ENCODE peak calls at places on chromosome 15, in nine cellular contexts. O is heart left ventricle, Q is breast epithelium, M is cardiac muscle cell, B is epithelial cell of proximal tubule, P is K562, U is fibroblast of mammary gland, X is fibroblast of villous mesenchyme, H is suprapubic skin. I is an unnamed sample.

GRCh38 chr15:32705450-32705849 is 12.4 kb upstream of the GREM1 start:
- DNase-seq in U (peak; percentile 72), Q (no peak), M (no peak), X (no peak), P (no peak), H (no peak), O (no peak), B (no peak), I (no peak)

GRCh38 chr15:52960283-52960682 is 170.1 kb upstream of the ONECUT1 start:
- DNase-seq in H (no peak), O (no peak), Q (no peak), B (no peak), M (no peak), P (no peak), X (no peak), U (no peak), I (no peak)

GRCh38 chr15:46961795-46962194 is 755.5 kb upstream of the SEMA6D start:
- DNase-seq in H (no peak), U (no peak), P (no peak), B (no peak), Q (no peak), O (no peak), X (peak; percentile 16), M (peak; percentile 56), I (no peak)

GRCh38 chr15:73902121-73903020 is 23.9 kb upstream of the LOXL1 start:
- DNase-seq in M (no peak), Q (no peak), O (peak; percentile 2), X (no peak), B (no peak), P (no peak), H (peak; percentile 46), U (no peak), I (no peak)

GRCh38 chr15:57698243-57698642 is 8.3 kb upstream of the POLR2M start:
- DNase-seq in X (no peak), M (no peak), O (no peak), Q (no peak), H (no peak), U (no peak), B (no peak), P (no peak), I (no peak)

GRCh38 chr15:66854012-66854965 is 152.3 kb downstream of the SMAD6 start:
- DNase-seq in M (no peak), O (no peak), U (no peak), H (no peak), Q (no peak), X (peak; percentile 49), B (no peak), P (no peak), I (no peak)

GRCh38 chr15:45435124-45435903 is 57.0 kb upstream of the GATM start:
- DNase-seq in M (no peak), X (no peak), Q (no peak), H (no peak), U (no peak), B (no peak), O (no peak), P (no peak), I (no peak)

GRCh38 chr15:58951388-58952060 is 18.0 kb upstream of the SLTM start:
- DNase-seq in X (peak; percentile 47), B (no peak), H (no peak), O (no peak), P (no peak), M (no peak), Q (no peak), U (peak; percentile 91), I (peak; percentile 88)

GRCh38 chr15:57343526-57343925 is 32.8 kb upstream of the CGNL1 start:
- DNase-seq in X (no peak), U (no peak), B (no peak), P (no peak), O (no peak), H (no peak), Q (no peak), M (no peak), I (no peak)

GRCh38 chr15:57914350-57915055 is 151.0 kb downstream of the ALDH1A2 start:
- DNase-seq in U (no peak), O (no peak), P (no peak), H (no peak), Q (no peak), B (no peak), X (peak; percentile 40), M (no peak), I (no peak)

GRCh38 chr15:41622901-41623300 is 37.3 kb upstream of the MGA start:
- DNase-seq in H (no peak), U (no peak), B (no peak), M (no peak), P (no peak), O (no peak), Q (no peak), X (peak; percentile 66), I (peak; percentile 73)

GRCh38 chr15:41892621-41893421 is 1.0 kb downstream of the SPTBN5 start:
- DNase-seq in P (no peak), O (peak; percentile 91), M (no peak), H (peak; percentile 66), X (no peak), B (no peak), U (no peak), Q (peak; percentile 87), I (no peak)

GRCh38 chr15:31225356-31225955 is 101.2 kb upstream of the KLF13 start:
- DNase-seq in U (no peak), M (no peak), O (no peak), P (no peak), H (no peak), Q (no peak), X (no peak), B (no peak), I (no peak)

GRCh38 chr15:61033938-61034792 is 194.9 kb downstream of the RORA start:
- DNase-seq in O (no peak), M (no peak), U (no peak), P (no peak), B (no peak), H (no peak), Q (no peak), X (no peak), I (peak; percentile 22)

GRCh38 chr15:80641384-80641783 is 53.7 kb upstream of the ABHD17C start:
- DNase-seq in U (no peak), H (no peak), O (no peak), M (no peak), Q (no peak), P (no peak), X (peak; percentile 83), B (no peak), I (no peak)

GRCh38 chr15:60454824-60455223 is 24.1 kb downstream of the ICE2 start:
- DNase-seq in U (no peak), M (no peak), P (no peak), H (no peak), B (no peak), O (no peak), X (no peak), Q (no peak), I (no peak)

GRCh38 chr15:94526071-94526689 is 294.8 kb downstream of the MCTP2 start:
- DNase-seq in P (peak; percentile 14), Q (no peak), M (peak; percentile 32), U (no peak), X (peak; percentile 3), O (no peak), H (no peak), B (no peak), I (no peak)

DNA sequence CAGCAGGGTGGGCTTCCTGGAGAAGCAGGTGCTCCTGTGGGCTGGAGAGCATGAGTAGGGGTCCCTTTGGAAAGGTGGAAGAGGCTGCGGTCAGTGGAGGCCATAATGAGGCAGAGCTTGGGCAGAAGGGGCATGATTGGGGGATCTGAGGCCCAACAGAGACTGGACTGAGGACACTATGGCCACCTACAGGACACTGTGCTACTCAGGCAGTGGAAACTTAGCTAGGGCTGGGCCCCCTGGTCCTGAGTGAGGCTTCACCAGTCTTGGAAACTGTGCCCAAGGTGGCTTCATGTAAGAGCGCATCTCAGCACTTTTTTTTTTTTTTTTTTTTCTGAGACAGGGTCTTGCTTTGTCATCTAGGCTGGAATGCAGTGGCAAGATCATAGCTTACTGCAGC is 6.3 kb upstream of the COMMD4 start:
- DNase-seq in Q (no peak), P (no peak), X (no peak), H (no peak), B (no peak), O (no peak), M (no peak), U (no peak), I (no peak)
- TF ChIP-seq CTCF in Q (no peak), P (no peak), X (no peak), H (no peak), B (no peak), O (no peak), M (no peak), U (no peak), I (no peak)

DNA sequence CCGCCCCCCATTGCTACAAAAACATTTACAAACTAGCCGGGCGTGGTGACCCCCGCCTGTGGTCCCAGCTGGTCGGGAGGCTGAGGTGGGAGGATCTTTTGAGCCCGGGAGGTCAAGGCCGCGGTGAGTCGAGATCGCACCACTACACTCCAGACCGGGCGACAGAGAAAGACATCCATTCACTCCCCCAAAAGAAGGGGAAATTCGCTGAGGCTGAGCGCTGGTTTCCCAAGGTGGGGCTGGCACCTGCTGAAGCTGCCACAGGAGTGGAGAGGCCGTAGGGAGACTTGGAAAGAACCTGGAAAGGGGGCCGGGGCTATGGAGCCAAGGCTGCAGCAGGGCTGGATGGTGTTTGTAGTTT is 735 bp upstream of the CRTC3 start:
- DNase-seq in M (no peak), U (no peak), X (no peak), Q (no peak), B (no peak), P (no peak), O (no peak), H (no peak), I (no peak)
- H3K4me3 ChIP-seq in M (no peak overlapping the region), U (peak overlapping the region; percentile 52), X (peak overlapping the region; percentile 69), Q (peak overlapping the region; percentile 68), B (peak overlapping the region; percentile 92), P (peak overlapping the region; percentile 65), O (peak overlapping the region; percentile 71), H (peak overlapping the region; percentile 75), I (no peak overlapping the region)

DNA sequence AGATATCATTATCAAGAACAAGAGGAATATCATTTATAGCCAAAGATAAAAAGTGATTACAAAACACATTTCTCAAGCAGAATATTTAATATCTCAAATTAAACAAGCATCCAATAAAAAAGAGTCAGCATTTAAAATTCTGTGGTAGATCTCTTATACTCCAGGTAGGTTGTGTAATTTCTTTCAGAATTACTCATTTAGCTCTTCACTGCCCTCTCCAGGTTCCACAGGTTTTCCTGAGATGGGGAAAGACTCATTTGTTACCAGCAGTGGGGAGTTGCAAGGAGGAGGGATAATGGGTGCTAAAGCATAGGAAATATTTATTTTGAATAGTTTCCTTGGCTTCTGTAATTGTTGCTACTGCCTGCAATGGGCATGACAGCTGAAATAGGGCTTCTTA is 83.1 kb upstream of the RASGRP1 start:
- DNase-seq in Q (no peak), O (no peak), B (no peak), P (no peak), X (peak; percentile 12), H (no peak), M (peak; percentile 24), U (peak; percentile 25), I (peak; percentile 32)
- TF ChIP-seq CTCF in Q (no peak), O (peak; percentile 36), B (peak; percentile 85), P (no peak), X (peak; percentile 43), H (peak; percentile 3), M (peak; percentile 47), U (peak; percentile 42), I (peak; percentile 42)

DNA sequence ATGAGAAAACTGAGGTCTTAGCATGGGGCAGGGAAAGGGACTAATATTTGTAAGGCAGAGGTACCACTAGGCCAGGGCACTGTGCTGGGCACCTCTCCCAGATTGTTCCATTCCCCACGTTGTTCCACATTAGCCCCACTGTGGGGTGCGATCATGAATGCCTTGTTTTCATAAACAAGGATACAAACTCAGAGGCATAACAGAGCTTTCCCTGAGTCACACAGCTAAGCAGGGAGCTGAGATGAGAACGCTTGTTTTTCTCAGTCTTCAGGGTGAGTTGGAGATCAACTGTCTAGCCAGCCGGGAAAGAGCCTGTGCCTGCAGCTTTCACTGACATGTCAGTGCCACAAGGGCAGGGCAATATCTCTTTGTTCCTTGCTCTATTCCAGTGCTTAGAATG is 47.9 kb upstream of the ITGA11 start:
- DNase-seq in M (no peak), H (no peak), O (no peak), Q (no peak), X (peak; percentile 48), U (no peak), B (no peak), P (no peak), I (peak; percentile 36)
- H3K4me3 ChIP-seq in M (no peak overlapping the region), H (no peak overlapping the region), O (no peak overlapping the region), Q (no peak overlapping the region), X (no peak overlapping the region), U (no peak overlapping the region), B (no peak overlapping the region), P (no peak overlapping the region), I (no peak overlapping the region)